ENCODE peak calls at places on chromosomes 3 and 15, in ten cellular contexts. X is NCI-H2081; E is fibroblast of mammary gland; G is HS-27A; B is H7; F is psoas muscle; Q is activated B cell treated with CpG ODN at 0.5 μM for 24 hours; R is kidney glomerular epithelial cell; P is stimulated activated CD8-positive, alpha-beta memory T cell treated with anti-CD3 and anti-CD28 coated beads, Interleukin-7, amount 100 ng/mL, for 1 hour; T is mesothelial cell of epicardium. M is an unnamed sample.

GRCh38 chr3:188227442-188227841 is 73.5 kb downstream of the LPP start:
- DNase-seq in E (no peak), Q (no peak), T (no peak), X (no peak), B (no peak), F (no peak), R (no peak), P (no peak), G (no peak), M (no peak)

GRCh38 chr3:62567097-62568021 is 194.0 kb upstream of the FEZF2 start:
- DNase-seq in P (no peak), T (no peak), Q (no peak), R (peak; percentile 77), E (peak; percentile 91), F (peak; percentile 52), X (no peak), G (no peak), B (no peak), M (no peak)

GRCh38 chr3:49805884-49806701 is 3.0 kb downstream of the INKA1 start:
- DNase-seq in X (no peak), E (no peak), P (no peak), T (peak; percentile 65), F (peak; percentile 64), B (peak; percentile 72), Q (no peak), G (no peak), R (no peak), M (no peak)

GRCh38 chr3:184620101-184620798 is 58.7 kb downstream of the EPHB3 start:
- DNase-seq in E (peak; percentile 53), Q (no peak), B (no peak), T (no peak), G (no peak), R (no peak), F (no peak), X (no peak), P (no peak), M (no peak)

GRCh38 chr3:42647821-42648459 is 5.6 kb upstream of the ZBTB47 start:
- DNase-seq in P (no peak), Q (no peak), R (no peak), E (no peak), G (no peak), X (no peak), T (no peak), B (peak; percentile 40), F (no peak), M (no peak)

GRCh38 chr15:99447497-99448371 is 118.0 kb upstream of the MEF2A start:
- DNase-seq in Q (peak; percentile 20), T (peak; percentile 29), F (no peak), P (no peak), R (no peak), E (no peak), X (no peak), G (no peak), B (peak; percentile 96), M (no peak)

GRCh38 chr3:32794487-32795308 is 23.1 kb upstream of the TRIM71 start:
- DNase-seq in G (no peak), R (no peak), E (peak; percentile 7), T (no peak), F (no peak), X (no peak), P (no peak), B (no peak), Q (no peak), M (no peak)

GRCh38 chr3:41740374-41740773 is 221.5 kb downstream of the ULK4 start:
- DNase-seq in R (no peak), F (no peak), B (no peak), Q (no peak), G (no peak), E (no peak), T (no peak), P (no peak), X (no peak), M (no peak)

GRCh38 chr3:194808709-194809108 is 123.0 kb downstream of the FAM43A start:
- DNase-seq in R (peak; percentile 18), E (peak; percentile 93), B (no peak), F (no peak), P (no peak), T (peak; percentile 16), X (no peak), Q (no peak), G (no peak), M (no peak)

GRCh38 chr3:50246517-50246954 is 10.5 kb downstream of the GNAI2 start:
- DNase-seq in B (peak; percentile 72), F (no peak), T (no peak), R (peak; percentile 83), E (peak; percentile 96), X (peak; percentile 15), Q (no peak), G (no peak), P (peak; percentile 58), M (no peak)

M was measured in NCI-H1930.